ENCODE peak calls at places on chromosomes 6 and 20, in five cellular contexts. V, I, U, O and W are unnamed samples.

GRCh38 chr6:53300656-53301551 is 47.8 kb downstream of the ELOVL5 start:
- DNase-seq in V (no peak), I (no peak), U (no peak), O (no peak), W (no peak)

GRCh38 chr20:36441027-36441414 is 100.3 kb upstream of the MYL9 start:
- DNase-seq in U (no peak), V (no peak), I (no peak), O (no peak), W (no peak)

GRCh38 chr6:161908872-161909271 is 635.0 kb upstream of the AGPAT4 start:
- DNase-seq in I (no peak), V (no peak), U (no peak), O (no peak), W (no peak)

GRCh38 chr20:51221791-51222408 is 199.0 kb upstream of the KCNG1 start:
- DNase-seq in O (peak; percentile 8), V (no peak), I (peak; percentile 68), U (no peak), W (no peak)

GRCh38 chr6:136067731-136068341 is 182.3 kb downstream of the MTFR2 start:
- DNase-seq in I (peak; percentile 39), U (no peak), V (no peak), O (no peak), W (no peak)

GRCh38 chr6:21731411-21732031 is 138.0 kb downstream of the SOX4 start:
- DNase-seq in I (peak; percentile 61), O (no peak), V (no peak), U (peak; percentile 45), W (no peak)

GRCh38 chr6:150058231-150058792 is 10.6 kb downstream of the ULBP3 start:
- DNase-seq in U (no peak), I (no peak), O (no peak), V (no peak), W (no peak)

GRCh38 chr6:38943964-38944363 is 104.6 kb upstream of the GLP1R start:
- DNase-seq in V (no peak), O (peak; percentile 14), I (no peak), U (no peak), W (no peak)

GRCh38 chr6:115214283-115214682 is 846.4 kb downstream of the FRK start:
- DNase-seq in I (no peak), V (no peak), U (no peak), O (no peak), W (no peak)

GRCh38 chr20:60586417-60587105 is 628.3 kb downstream of the CDH26 start:
- DNase-seq in V (no peak), I (no peak), O (no peak), U (no peak), W (peak; percentile 34)

GRCh38 chr6:116695398-116695797 is 14.4 kb downstream of the KPNA5 start:
- DNase-seq in U (no peak), V (peak; percentile 13), O (no peak), I (no peak), W (no peak)

GRCh38 chr6:42224222-42225042 is 6.8 kb upstream of the MRPS10 start:
- DNase-seq in I (peak; percentile 97), O (peak; percentile 50), V (peak; percentile 94), U (peak; percentile 56), W (no peak)

GRCh38 chr6:105879902-105880547 is 206.1 kb upstream of the PRDM1 start:
- DNase-seq in U (no peak), V (peak; percentile 33), O (no peak), I (no peak), W (no peak)

GRCh38 chr20:61938839-61939690 is 126.6 kb downstream of the TAF4 start:
- DNase-seq in O (no peak), I (no peak), U (no peak), V (no peak), W (no peak)

GRCh38 chr6:18135171-18135570 is 12.7 kb upstream of the NHLRC1 start:
- DNase-seq in O (no peak), I (no peak), V (no peak), U (no peak), W (no peak)

GRCh38 chr6:39821739-39822532 is 29.8 kb downstream of the DAAM2 start:
- DNase-seq in U (no peak), O (no peak), I (no peak), V (no peak), W (no peak)

GRCh38 chr6:14984454-14984853 is 261.4 kb upstream of the JARID2 start:
- DNase-seq in O (peak; percentile 37), V (no peak), U (no peak), I (peak; percentile 31), W (no peak)

GRCh38 chr20:13788167-13788834 is 3.5 kb downstream of the NDUFAF5 start:
- DNase-seq in I (peak; percentile 69), O (peak; percentile 54), U (peak; percentile 83), V (peak; percentile 21), W (peak; percentile 58)

GRCh38 chr20:62200491-62201172 is 17.8 kb downstream of the MTG2 start:
- DNase-seq in V (no peak), U (no peak), O (no peak), I (no peak), W (no peak)

GRCh38 chr6:3940703-3941102 is 91.5 kb downstream of the FAM50B start:
- DNase-seq in V (no peak), O (no peak), I (no peak), U (no peak), W (no peak)

GRCh38 chr20:21202284-21202683 is 76.4 kb downstream of the KIZ start:
- DNase-seq in O (no peak), U (no peak), I (peak; percentile 43), V (no peak), W (no peak)

GRCh38 chr6:110404602-110405001 is 10.8 kb downstream of the DDO start:
- DNase-seq in O (no peak), I (no peak), U (no peak), V (no peak), W (no peak)

GRCh38 chr6:28254340-28254618 is 2.2 kb upstream of the ZKSCAN4 start:
- DNase-seq in O (no peak), U (no peak), V (no peak), I (no peak), W (no peak)

GRCh38 chr20:16844406-16844805 is 96.2 kb downstream of the OTOR start:
- DNase-seq in U (no peak), O (no peak), V (no peak), I (no peak), W (no peak)

GRCh38 chr6:121498481-121499276 is 63.2 kb downstream of the GJA1 start:
- DNase-seq in O (no peak), V (no peak), U (no peak), I (no peak), W (no peak)

GRCh38 chr6:142155895-142156757 is 9.1 kb downstream of the VTA1 start:
- DNase-seq in I (peak; percentile 37), U (peak; percentile 21), O (peak; percentile 34), V (no peak), W (peak; percentile 10)

GRCh38 chr6:142146828-142147662 is at the start of the genes NMBR and VTA1:
- DNase-seq in I (peak; percentile 100), V (peak; percentile 97), O (peak; percentile 100), U (peak; percentile 83), W (peak; percentile 79)

GRCh38 chr6:142153230-142153629 is 6.2 kb downstream of the VTA1 start:
- DNase-seq in I (no peak), O (no peak), U (no peak), V (no peak), W (no peak)

GRCh38 chr6:142155091-142155490 is 8.0 kb downstream of the VTA1 start:
- DNase-seq in I (no peak), O (no peak), V (no peak), U (no peak), W (no peak)

DNA sequence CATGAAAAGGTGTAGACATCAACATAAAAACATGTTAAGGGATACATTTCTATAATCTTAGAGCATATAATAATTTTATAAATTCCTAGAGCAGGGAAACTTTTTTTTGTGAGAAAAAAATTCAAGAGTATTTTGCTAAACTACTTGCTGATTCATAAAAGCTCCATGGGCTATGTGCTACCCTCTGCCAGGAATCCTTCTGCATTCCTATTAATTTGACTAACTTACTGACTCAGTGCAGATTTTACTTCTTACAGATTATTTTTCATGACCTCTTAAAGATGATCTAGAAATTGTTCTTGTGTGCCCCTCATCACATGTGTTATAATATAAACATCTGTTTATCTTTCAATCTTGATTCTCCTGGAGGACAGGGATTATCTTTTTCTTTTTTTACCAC is 5.7 kb downstream of the VTA1 start:
- DNase-seq in V (no peak), O (no peak), I (peak; percentile 82), U (no peak), W (no peak)
- TF ChIP-seq SMC3 in V (no peak), O (no peak), I (no peak), U (no peak), W (no peak)

DNA sequence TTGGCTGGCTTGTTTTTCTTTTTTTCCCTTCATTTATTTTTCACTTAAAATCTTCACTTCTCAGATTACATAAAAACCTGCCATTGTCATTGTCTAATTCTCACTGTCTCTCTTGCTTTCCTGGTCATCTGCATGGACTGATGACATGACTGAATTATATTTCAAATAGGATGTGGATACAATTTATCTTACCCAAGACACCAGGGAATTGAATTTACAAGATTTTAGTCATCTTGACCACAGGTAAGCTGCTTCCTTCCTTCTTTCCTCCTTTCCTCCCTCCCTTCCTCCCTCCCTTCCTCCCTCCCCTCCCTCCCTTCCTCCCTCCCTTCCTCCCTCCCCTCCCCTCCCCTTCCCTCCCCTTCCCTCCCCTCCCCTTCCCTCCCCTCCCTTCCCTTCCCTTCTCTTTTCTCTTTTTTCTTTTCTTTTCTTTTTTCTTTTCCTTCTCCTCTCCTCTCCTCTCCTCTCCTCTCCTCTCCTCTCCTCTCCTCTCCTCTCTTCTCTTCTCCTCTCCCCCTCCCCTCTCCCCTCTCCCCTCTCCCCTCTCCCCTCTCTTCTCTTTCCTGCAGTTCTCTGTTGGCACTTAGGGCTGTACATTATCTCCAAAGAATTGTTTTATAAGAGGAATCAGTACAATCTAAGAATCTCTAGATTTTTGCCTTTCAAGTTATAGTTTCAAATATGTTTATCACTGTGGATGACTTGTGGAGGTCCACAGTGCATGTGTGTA is 171.5 kb downstream of the CARMIL1 start:
- DNase-seq in U (no peak), O (no peak), I (no peak), V (no peak), W (no peak)
- TF ChIP-seq RCOR1 in U (no peak), O (no peak), I (no peak), V (no peak), W (no peak)

DNA sequence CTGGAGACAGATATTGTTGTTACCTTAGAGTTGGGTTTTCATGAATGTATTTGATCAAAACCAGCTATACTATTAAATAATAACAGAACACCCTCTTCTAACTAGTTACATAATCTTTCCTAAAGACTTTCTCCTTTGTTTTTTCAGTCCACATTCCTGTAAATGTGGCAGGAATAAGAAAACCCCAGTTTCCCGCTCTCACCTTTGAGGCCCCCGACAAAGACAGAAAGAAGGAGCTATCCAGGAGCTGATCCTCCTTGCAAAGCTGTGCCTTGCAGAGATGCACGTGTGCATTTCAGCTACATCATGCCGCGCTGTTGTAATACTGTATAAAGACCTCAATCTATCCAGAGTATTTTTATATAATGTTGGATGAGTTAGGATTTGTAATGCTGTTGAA is 102.7 kb downstream of the SLC22A3 start:
- DNase-seq in I (no peak), V (no peak), O (no peak), U (no peak), W (no peak)
- TF ChIP-seq SMC3 in I (no peak), V (no peak), O (no peak), U (no peak), W (no peak)

DNA sequence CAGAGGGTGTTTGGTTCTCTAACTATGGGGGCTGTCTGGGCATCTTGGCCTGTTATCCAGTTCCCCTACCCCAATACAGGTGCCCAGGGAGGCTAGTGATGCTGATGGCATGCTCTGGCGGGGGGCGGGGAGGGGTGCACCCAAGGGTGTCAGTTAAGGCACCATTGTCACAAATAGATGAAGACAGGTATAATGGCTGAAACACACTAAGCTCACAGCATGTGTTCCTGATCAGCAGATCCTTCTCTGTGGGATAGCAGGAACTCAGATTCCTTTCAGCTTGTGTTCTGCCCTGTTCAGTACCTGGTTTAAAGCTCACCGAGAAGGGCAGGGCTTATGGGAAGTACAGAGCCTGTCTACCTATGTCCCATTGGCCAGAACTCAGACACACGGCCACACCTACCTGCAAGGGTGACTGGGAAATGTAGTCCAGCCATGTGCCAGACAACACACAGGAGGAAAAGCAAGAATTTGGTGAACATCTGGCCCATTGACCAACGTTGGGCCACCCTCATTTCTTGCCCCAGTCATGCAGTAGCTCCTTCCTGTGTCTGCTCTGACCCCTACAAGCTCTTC is 3.4 kb upstream of the RSPO4 start:
- DNase-seq in O (peak; percentile 59), I (peak; percentile 24), U (peak; percentile 59), V (peak; percentile 2), W (peak; percentile 66)
- TF ChIP-seq RCOR1 in O (no peak), I (no peak), U (no peak), V (no peak), W (no peak)